ENCODE peak calls at places on chromosomes 13 and 19, in five cellular contexts. One of them, this sample, is unnamed.

GRCh38 chr19:46180701-46181385 is 32.8 kb downstream of the IGFL2 start:
- DNase-seq in stromal cell of bone marrow: peak
- DNase-seq in naive thymus-derived CD4-positive, alpha-beta T cell: no peak
- DNase-seq in HT-29: peak
- DNase-seq in nucleus accumbens: no peak
- DNase-seq in this sample: peak

GRCh38 chr19:17090501-17091074 is 15.0 kb downstream of the MYO9B start:
- DNase-seq in stromal cell of bone marrow: no peak
- DNase-seq in naive thymus-derived CD4-positive, alpha-beta T cell: no peak
- DNase-seq in HT-29: no peak
- DNase-seq in nucleus accumbens: no peak
- DNase-seq in this sample: no peak

GRCh38 chr19:29843180-29844051 is 31.6 kb downstream of the CCNE1 start:
- DNase-seq in stromal cell of bone marrow: no peak
- DNase-seq in naive thymus-derived CD4-positive, alpha-beta T cell: no peak
- DNase-seq in HT-29: no peak
- DNase-seq in nucleus accumbens: no peak
- DNase-seq in this sample: no peak

GRCh38 chr13:50537029-50537428 is 306.5 kb downstream of the DLEU7 start:
- DNase-seq in stromal cell of bone marrow: no peak
- DNase-seq in naive thymus-derived CD4-positive, alpha-beta T cell: no peak
- DNase-seq in HT-29: no peak
- DNase-seq in nucleus accumbens: no peak
- DNase-seq in this sample: no peak

GRCh38 chr13:86085890-86086289 is 286.7 kb upstream of the SLITRK6 start:
- DNase-seq in stromal cell of bone marrow: no peak
- DNase-seq in naive thymus-derived CD4-positive, alpha-beta T cell: no peak
- DNase-seq in HT-29: no peak
- DNase-seq in nucleus accumbens: no peak
- DNase-seq in this sample: no peak

GRCh38 chr13:45362939-45363338 is 22.0 kb upstream of the TPT1 start:
- DNase-seq in stromal cell of bone marrow: no peak
- DNase-seq in naive thymus-derived CD4-positive, alpha-beta T cell: no peak
- DNase-seq in HT-29: no peak
- DNase-seq in nucleus accumbens: no peak
- DNase-seq in this sample: no peak

GRCh38 chr13:27028683-27029480 is 142.7 kb downstream of the USP12 start:
- DNase-seq in stromal cell of bone marrow: no peak
- DNase-seq in naive thymus-derived CD4-positive, alpha-beta T cell: no peak
- DNase-seq in HT-29: no peak
- DNase-seq in nucleus accumbens: no peak
- DNase-seq in this sample: no peak

GRCh38 chr13:99290890-99291289 is 16.3 kb downstream of the GPR183 start:
- DNase-seq in stromal cell of bone marrow: no peak
- DNase-seq in naive thymus-derived CD4-positive, alpha-beta T cell: no peak
- DNase-seq in HT-29: no peak
- DNase-seq in nucleus accumbens: no peak
- DNase-seq in this sample: no peak

GRCh38 chr19:38055040-38055439 is 148.0 kb downstream of the SIPA1L3 start:
- DNase-seq in stromal cell of bone marrow: no peak
- DNase-seq in naive thymus-derived CD4-positive, alpha-beta T cell: no peak
- DNase-seq in HT-29: no peak
- DNase-seq in nucleus accumbens: no peak
- DNase-seq in this sample: no peak

GRCh38 chr19:10603873-10604459 is 16.9 kb upstream of the AP1M2 start:
- DNase-seq in stromal cell of bone marrow: no peak
- DNase-seq in naive thymus-derived CD4-positive, alpha-beta T cell: no peak
- DNase-seq in HT-29: peak
- DNase-seq in nucleus accumbens: no peak
- DNase-seq in this sample: no peak

GRCh38 chr13:76792680-76793334 is 93.4 kb downstream of the KCTD12 start:
- DNase-seq in stromal cell of bone marrow: peak
- DNase-seq in naive thymus-derived CD4-positive, alpha-beta T cell: no peak
- DNase-seq in HT-29: no peak
- DNase-seq in nucleus accumbens: no peak
- DNase-seq in this sample: peak

GRCh38 chr13:112767506-112768471 is 78.0 kb downstream of the ATP11A start:
- DNase-seq in stromal cell of bone marrow: no peak
- DNase-seq in naive thymus-derived CD4-positive, alpha-beta T cell: peak
- DNase-seq in HT-29: no peak
- DNase-seq in nucleus accumbens: no peak
- DNase-seq in this sample: no peak

GRCh38 chr13:63773476-63773875 is 2357.8 kb upstream of the PCDH20 start:
- DNase-seq in stromal cell of bone marrow: no peak
- DNase-seq in naive thymus-derived CD4-positive, alpha-beta T cell: no peak
- DNase-seq in HT-29: no peak
- DNase-seq in nucleus accumbens: no peak
- DNase-seq in this sample: no peak

GRCh38 chr13:37365496-37365895 is 233.1 kb downstream of the POSTN start:
- DNase-seq in stromal cell of bone marrow: no peak
- DNase-seq in naive thymus-derived CD4-positive, alpha-beta T cell: no peak
- DNase-seq in HT-29: no peak
- DNase-seq in nucleus accumbens: no peak
- DNase-seq in this sample: no peak

GRCh38 chr13:94860981-94861407 is 148.6 kb upstream of the SOX21 start:
- DNase-seq in stromal cell of bone marrow: no peak
- DNase-seq in naive thymus-derived CD4-positive, alpha-beta T cell: no peak
- DNase-seq in HT-29: peak
- DNase-seq in nucleus accumbens: no peak
- DNase-seq in this sample: no peak

GRCh38 chr19:35811317-35812219 is 1.1 kb downstream of the PRODH2 start:
- DNase-seq in stromal cell of bone marrow: no peak
- DNase-seq in naive thymus-derived CD4-positive, alpha-beta T cell: no peak
- DNase-seq in HT-29: no peak
- DNase-seq in nucleus accumbens: no peak
- DNase-seq in this sample: no peak

GRCh38 chr19:16874250-16874977 is 14.4 kb upstream of the F2RL3 start:
- DNase-seq in stromal cell of bone marrow: no peak
- DNase-seq in naive thymus-derived CD4-positive, alpha-beta T cell: no peak
- DNase-seq in HT-29: no peak
- DNase-seq in nucleus accumbens: no peak
- DNase-seq in this sample: no peak

GRCh38 chr13:110524484-110525254 is 36.9 kb downstream of the RAB20 start:
- DNase-seq in stromal cell of bone marrow: no peak
- DNase-seq in naive thymus-derived CD4-positive, alpha-beta T cell: no peak
- DNase-seq in HT-29: peak
- DNase-seq in nucleus accumbens: no peak
- DNase-seq in this sample: no peak

GRCh38 chr13:38265135-38265497 is 84.5 kb upstream of the UFM1 start:
- DNase-seq in stromal cell of bone marrow: no peak
- DNase-seq in naive thymus-derived CD4-positive, alpha-beta T cell: no peak
- DNase-seq in HT-29: no peak
- DNase-seq in nucleus accumbens: no peak
- DNase-seq in this sample: no peak

GRCh38 chr19:10116085-10116865 is 3.4 kb downstream of the EIF3G start:
- DNase-seq in stromal cell of bone marrow: no peak
- DNase-seq in naive thymus-derived CD4-positive, alpha-beta T cell: no peak
- DNase-seq in HT-29: no peak
- DNase-seq in nucleus accumbens: no peak
- DNase-seq in this sample: no peak

GRCh38 chr13:99415851-99416331 is 85.4 kb upstream of the TM9SF2 start:
- DNase-seq in stromal cell of bone marrow: no peak
- DNase-seq in naive thymus-derived CD4-positive, alpha-beta T cell: no peak
- DNase-seq in HT-29: no peak
- DNase-seq in nucleus accumbens: no peak
- DNase-seq in this sample: no peak